ENCODE peak calls at places on chromosomes 3 and 15, in five cellular contexts. T, Q, J, M and N are unnamed samples.

GRCh38 chr3:149376728-149377407 is 581 bp downstream of the TM4SF1 start:
- DNase-seq in M (no peak), J (no peak), T (no peak), Q (no peak), N (no peak)

GRCh38 chr3:133620066-133620784 is 41.5 kb downstream of the TOPBP1 start:
- DNase-seq in T (no peak), J (no peak), M (no peak), Q (no peak), N (no peak)

GRCh38 chr15:80536231-80536630 is 132.0 kb downstream of the ARNT2 start:
- DNase-seq in Q (no peak), M (no peak), J (no peak), T (no peak), N (no peak)

GRCh38 chr3:22759636-22760310 is 443.4 kb upstream of the UBE2E2 start:
- DNase-seq in M (no peak), Q (no peak), T (no peak), J (no peak), N (no peak)

GRCh38 chr15:52288986-52289385 is 6.6 kb downstream of the MYO5C start:
- DNase-seq in J (no peak), M (no peak), T (no peak), Q (no peak), N (no peak)

GRCh38 chr3:171953300-171954022 is 85.9 kb upstream of the FNDC3B start:
- DNase-seq in M (no peak), Q (no peak), J (no peak), T (no peak), N (no peak)

GRCh38 chr3:30443756-30444673 is 162.4 kb upstream of the TGFBR2 start:
- DNase-seq in Q (no peak), M (no peak), J (no peak), T (no peak), N (no peak)

GRCh38 chr3:116630494-116630893 is 79.1 kb upstream of the TUSC7 start:
- DNase-seq in Q (no peak), J (no peak), T (no peak), M (no peak), N (no peak)

GRCh38 chr3:66253790-66254620 is 33.2 kb downstream of the SLC25A26 start:
- DNase-seq in J (no peak), M (no peak), Q (peak), T (peak), N (no peak)

GRCh38 chr3:70856414-70857162 is 544.1 kb upstream of the MDFIC2 start:
- DNase-seq in Q (no peak), J (no peak), M (no peak), T (no peak), N (no peak)

GRCh38 chr3:42129014-42129953 is 38.1 kb downstream of the TRAK1 start:
- DNase-seq in T (no peak), Q (no peak), J (no peak), M (no peak), N (no peak)

GRCh38 chr3:123688241-123688747 is 103.4 kb upstream of the HACD2 start:
- DNase-seq in T (no peak), M (no peak), Q (peak), J (no peak), N (no peak)

GRCh38 chr3:133168025-133168401 is 129.8 kb downstream of the TMEM108 start:
- DNase-seq in J (no peak), T (no peak), M (no peak), Q (no peak), N (no peak)

GRCh38 chr3:101940521-101940992 is 91.2 kb downstream of the NFKBIZ start:
- DNase-seq in M (no peak), Q (no peak), J (peak), T (peak), N (no peak)

GRCh38 chr15:79878078-79878705 is 18.6 kb downstream of the MTHFS start:
- DNase-seq in J (no peak), Q (no peak), M (no peak), T (no peak), N (no peak)

GRCh38 chr3:105527949-105528348 is 161.2 kb downstream of the ALCAM start:
- DNase-seq in T (peak), Q (peak), M (no peak), J (no peak), N (no peak)

GRCh38 chr15:90463381-90463780 is 66.3 kb upstream of the CRTC3 start:
- DNase-seq in M (no peak), Q (peak), J (no peak), T (no peak), N (no peak)

GRCh38 chr3:100844063-100844936 is 135.0 kb downstream of the TFG start:
- DNase-seq in J (no peak), M (no peak), Q (peak), T (no peak), N (no peak)

GRCh38 chr15:72784233-72784876 is 797 bp upstream of the ADPGK start:
- DNase-seq in T (peak), J (no peak), Q (no peak), M (no peak), N (peak)

GRCh38 chr15:60539017-60539416 is 60.1 kb upstream of the ICE2 start:
- DNase-seq in Q (no peak), J (no peak), T (no peak), M (no peak), N (no peak)

GRCh38 chr3:34212671-34213070 is 414.2 kb downstream of the PDCD6IP start:
- DNase-seq in M (no peak), T (no peak), J (no peak), Q (no peak), N (no peak)

GRCh38 chr3:185939721-185940120 is 1.9 kb upstream of the TRA2B start:
- DNase-seq in J (no peak), M (no peak), T (no peak), Q (no peak), N (no peak)

GRCh38 chr15:50260969-50261496 is 4.5 kb downstream of the HDC start:
- DNase-seq in Q (no peak), J (no peak), M (no peak), T (no peak), N (no peak)

GRCh38 chr3:57080171-57080570 is 19.7 kb downstream of the SPATA12 start:
- DNase-seq in Q (no peak), T (no peak), J (no peak), M (no peak), N (no peak)

GRCh38 chr3:13998831-13999230 is 119.0 kb upstream of the WNT7A start:
- DNase-seq in T (no peak), J (no peak), Q (no peak), M (no peak), N (no peak)

GRCh38 chr3:195897853-195898415 is 10.4 kb downstream of the TNK2 start:
- DNase-seq in J (peak), T (no peak), M (peak), Q (no peak), N (no peak)

GRCh38 chr15:96087180-96087886 is 243.2 kb upstream of the NR2F2 start:
- DNase-seq in M (no peak), T (no peak), J (no peak), Q (no peak), N (peak)

GRCh38 chr3:1294566-1294965 is 201.7 kb downstream of the CNTN6 start:
- DNase-seq in J (no peak), M (no peak), T (no peak), Q (no peak), N (no peak)

GRCh38 chr3:107752202-107752990 is 229.6 kb downstream of the BBX start:
- DNase-seq in M (no peak), Q (peak), T (peak), J (no peak), N (no peak)

GRCh38 chr3:142943870-142944269 is 19.6 kb downstream of the PAQR9 start:
- DNase-seq in M (no peak), Q (no peak), J (no peak), T (no peak), N (no peak)